ENCODE peak calls at places on chromosomes 2 and 18, in four cellular contexts. L is H1, T is K562, G is GM12878. O is an unnamed sample.

GRCh38 chr2:42115588-42115987 is 53.6 kb upstream of the EML4 start:
- DNase-seq in L (no peak), T (no peak), G (no peak), O (no peak)

GRCh38 chr2:217248312-217248935 is 388.6 kb upstream of the TNP1 start:
- DNase-seq in L (peak), T (peak), G (peak), O (no peak)

GRCh38 chr2:198173242-198173641 is 368.8 kb downstream of the PLCL1 start:
- DNase-seq in L (no peak), T (no peak), G (no peak), O (no peak)

GRCh38 chr2:197286805-197287595 is 23.6 kb downstream of the ANKRD44 start:
- DNase-seq in L (no peak), T (no peak), G (no peak), O (no peak)

GRCh38 chr18:79609021-79609461 is 70.6 kb upstream of the CTDP1 start:
- DNase-seq in L (peak), T (no peak), G (no peak), O (no peak)

GRCh38 chr2:59307196-59307595 is 1066.1 kb upstream of the FANCL start:
- DNase-seq in L (no peak), T (no peak), G (no peak), O (no peak)

GRCh38 chr2:236121546-236121945 is 46.6 kb downstream of the GBX2 start:
- DNase-seq in L (no peak), T (no peak), G (no peak), O (no peak)

GRCh38 chr18:42784612-42785011 is 330.9 kb downstream of the RIT2 start:
- DNase-seq in L (no peak), T (no peak), G (no peak), O (no peak)

GRCh38 chr2:123359636-123360035 is 665.5 kb upstream of the CNTNAP5 start:
- DNase-seq in L (no peak), T (no peak), G (no peak), O (no peak)

GRCh38 chr18:79555885-79556284 is 123.7 kb upstream of the CTDP1 start:
- DNase-seq in L (no peak), T (no peak), G (no peak), O (no peak)

GRCh38 chr2:175931751-175932295 is 70.2 kb downstream of the LNPK start:
- DNase-seq in L (no peak), T (no peak), G (no peak), O (no peak)

GRCh38 chr2:75047189-75047812 is 88.9 kb downstream of the POLE4 start:
- DNase-seq in L (no peak), T (no peak), G (no peak), O (no peak)

GRCh38 chr2:72898263-72898906 is 11.2 kb downstream of the SPR start:
- DNase-seq in L (no peak), T (no peak), G (no peak), O (no peak)

GRCh38 chr18:79855147-79855910 is 57.6 kb downstream of the KCNG2 start:
- DNase-seq in L (peak), T (no peak), G (peak), O (no peak)

GRCh38 chr2:130878316-130878715 is 41.6 kb downstream of the ARHGEF4 start:
- DNase-seq in L (no peak), T (no peak), G (no peak), O (no peak)

GRCh38 chr2:95278051-95278471 is 3.8 kb downstream of the PROM2 start:
- DNase-seq in L (no peak), T (peak), G (no peak), O (peak)

GRCh38 chr2:160076935-160077334 is 14.5 kb upstream of the PLA2R1 start:
- DNase-seq in L (no peak), T (no peak), G (no peak), O (no peak)

GRCh38 chr2:143458258-143458954 is 329.2 kb downstream of the ARHGAP15 start:
- DNase-seq in L (no peak), T (peak), G (no peak), O (no peak)

GRCh38 chr2:96146151-96146880 is 1.1 kb upstream of the DUSP2 start:
- DNase-seq in L (no peak), T (peak), G (peak), O (no peak)

GRCh38 chr2:120315367-120316033 is 30.4 kb upstream of the INHBB start:
- DNase-seq in L (no peak), T (no peak), G (no peak), O (no peak)

GRCh38 chr18:46856975-46857374 is 60.3 kb downstream of the PIAS2 start:
- DNase-seq in L (no peak), T (no peak), G (no peak), O (peak)

GRCh38 chr2:101501443-101501842 is 26.5 kb upstream of the RFX8 start:
- DNase-seq in L (no peak), T (no peak), G (no peak), O (no peak)

GRCh38 chr2:126655500-126656310 is at the start of gene GYPC:
- DNase-seq in L (peak), T (peak), G (no peak), O (no peak)

GRCh38 chr2:186349508-186349907 is 136.6 kb upstream of the ZC3H15 start:
- DNase-seq in L (no peak), T (no peak), G (no peak), O (peak)

GRCh38 chr2:15159751-15160177 is 401.4 kb downstream of the NBAS start:
- DNase-seq in L (no peak), T (peak), G (no peak), O (peak)

GRCh38 chr18:28529644-28530043 is 352.7 kb upstream of the CDH2 start:
- DNase-seq in L (no peak), T (no peak), G (no peak), O (no peak)

GRCh38 chr2:205424326-205424725 is 258.0 kb upstream of the NRP2 start:
- DNase-seq in L (no peak), T (no peak), G (no peak), O (no peak)

GRCh38 chr2:94769733-94770132 is 101.5 kb upstream of the TEKT4 start:
- DNase-seq in L (no peak), T (no peak), G (no peak), O (no peak)

GRCh38 chr18:57998461-57998860 is 45.6 kb upstream of the NEDD4L start:
- DNase-seq in L (no peak), T (no peak), G (no peak), O (no peak)

GRCh38 chr2:27492557-27492956 is 2.4 kb downstream of the FNDC4 start:
- DNase-seq in L (no peak), T (no peak), G (no peak), O (no peak)

GRCh38 chr2:190169221-190170072 is 106.9 kb upstream of the MSTN start:
- DNase-seq in L (no peak), T (no peak), G (no peak), O (no peak)

GRCh38 chr2:145186303-145186702 is 666.4 kb upstream of the ZEB2 start:
- DNase-seq in L (peak), T (peak), G (no peak), O (no peak)

GRCh38 chr18:67302043-67302442 is 214.5 kb downstream of the DSEL start:
- DNase-seq in L (no peak), T (no peak), G (no peak), O (no peak)

GRCh38 chr2:16328521-16329190 is 337.0 kb downstream of the CYRIA start:
- DNase-seq in L (no peak), T (no peak), G (no peak), O (no peak)

GRCh38 chr2:16331761-16332160 is 333.9 kb downstream of the CYRIA start:
- DNase-seq in L (no peak), T (no peak), G (no peak), O (no peak)

GRCh38 chr2:16330012-16330411 is 335.6 kb downstream of the CYRIA start:
- DNase-seq in L (no peak), T (no peak), G (no peak), O (no peak)

GRCh38 chr2:16329421-16329820 is 336.2 kb downstream of the CYRIA start:
- DNase-seq in L (no peak), T (no peak), G (no peak), O (no peak)

GRCh38 chr2:16330571-16331351 is 334.9 kb downstream of the CYRIA start:
- DNase-seq in L (peak), T (no peak), G (no peak), O (no peak)
- TF ChIP-seq CEBPB in L (no peak), T (no peak), G (no peak), O (no peak)

GRCh38 chr18:3759099-3759498 is 309.1 kb downstream of the TGIF1 start:
- DNase-seq in L (no peak), T (no peak), G (no peak), O (no peak)

GRCh38 chr18:3753116-3753515 is 303.1 kb downstream of the TGIF1 start:
- DNase-seq in L (no peak), T (no peak), G (no peak), O (no peak)

GRCh38 chr18:3757361-3757760 is 307.4 kb downstream of the TGIF1 start:
- DNase-seq in L (no peak), T (no peak), G (no peak), O (no peak)

GRCh38 chr18:3761266-3761665 is 311.3 kb downstream of the TGIF1 start:
- DNase-seq in L (no peak), T (no peak), G (no peak), O (no peak)

DNA sequence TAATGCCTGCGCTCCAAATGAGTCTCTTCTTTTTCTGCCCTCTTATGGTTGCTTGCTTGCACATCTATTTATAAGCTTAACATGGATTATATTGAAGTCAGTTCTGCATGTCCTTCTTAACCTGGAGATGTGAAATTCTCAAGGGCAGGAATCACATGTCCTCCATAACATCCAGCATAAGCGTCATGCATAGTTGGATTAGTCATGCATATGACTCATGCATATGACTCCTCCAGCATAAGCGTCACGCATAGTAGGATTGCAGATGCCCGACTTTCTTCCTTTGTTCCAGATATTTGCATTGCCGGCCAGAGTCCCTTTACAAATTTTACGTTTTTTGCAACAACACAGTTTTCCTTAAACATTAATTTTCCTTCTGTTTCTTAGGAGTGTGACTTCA is 308.6 kb downstream of the TGIF1 start:
- DNase-seq in L (no peak), T (peak), G (no peak), O (peak)
- TF ChIP-seq SRF in L (no peak), T (no peak), G (no peak), O (no peak)

DNA sequence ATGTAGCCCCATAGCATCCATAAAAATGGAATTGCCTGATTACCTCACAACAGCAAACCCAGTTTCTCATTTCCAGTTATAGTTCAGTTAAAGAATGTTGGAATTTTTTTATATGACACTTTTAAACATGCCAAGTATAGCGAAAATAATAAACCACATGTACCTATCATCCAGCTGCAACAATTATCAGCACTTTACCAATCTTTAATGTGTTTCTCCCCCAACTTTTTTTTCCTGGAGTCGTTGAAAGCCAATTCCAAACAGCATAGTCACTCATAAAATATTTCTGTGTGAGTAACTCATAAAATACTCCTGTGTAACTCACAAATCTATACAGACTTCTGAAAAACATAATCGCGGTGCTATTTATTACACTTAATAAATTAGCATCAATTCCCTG is 38.1 kb downstream of the SMAD4 start:
- DNase-seq in L (no peak), T (no peak), G (no peak), O (no peak)
- TF ChIP-seq CEBPB in L (no peak), T (no peak), G (no peak), O (no peak)

DNA sequence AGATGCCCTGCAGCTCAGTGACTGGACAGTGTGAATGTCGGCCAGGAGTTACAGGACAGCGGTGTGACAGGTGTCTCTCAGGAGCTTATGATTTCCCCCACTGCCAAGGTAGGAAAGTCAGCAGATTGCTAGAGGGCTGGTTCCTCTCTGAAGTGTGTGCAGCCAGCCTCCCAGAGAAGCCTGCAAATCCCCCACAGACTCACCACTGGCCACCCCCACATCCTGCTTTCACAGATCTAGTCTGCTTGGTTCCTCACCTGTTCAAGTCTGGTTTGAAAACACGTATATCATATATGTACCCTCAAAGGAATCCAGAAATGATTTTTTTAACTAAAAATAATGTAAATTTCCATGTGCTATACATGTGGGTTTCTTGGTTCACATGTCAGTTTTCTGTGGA is 121.1 kb downstream of the LAMA3 start:
- DNase-seq in L (no peak), T (no peak), G (no peak), O (no peak)
- TF ChIP-seq SRF in L (no peak), T (no peak), G (no peak), O (no peak)

GRCh38 chr2:148549001-148549400 is 95.5 kb upstream of the EPC2 start:
- DNase-seq in L (no peak), T (no peak), G (no peak), O (no peak)

GRCh38 chr2:148553332-148553887 is 91.1 kb upstream of the EPC2 start:
- DNase-seq in L (no peak), T (no peak), G (no peak), O (no peak)

GRCh38 chr2:148555622-148556294 is 88.8 kb upstream of the EPC2 start:
- DNase-seq in L (no peak), T (no peak), G (no peak), O (no peak)

GRCh38 chr2:148554459-148555247 is 89.9 kb upstream of the EPC2 start:
- DNase-seq in L (no peak), T (no peak), G (no peak), O (no peak)

DNA sequence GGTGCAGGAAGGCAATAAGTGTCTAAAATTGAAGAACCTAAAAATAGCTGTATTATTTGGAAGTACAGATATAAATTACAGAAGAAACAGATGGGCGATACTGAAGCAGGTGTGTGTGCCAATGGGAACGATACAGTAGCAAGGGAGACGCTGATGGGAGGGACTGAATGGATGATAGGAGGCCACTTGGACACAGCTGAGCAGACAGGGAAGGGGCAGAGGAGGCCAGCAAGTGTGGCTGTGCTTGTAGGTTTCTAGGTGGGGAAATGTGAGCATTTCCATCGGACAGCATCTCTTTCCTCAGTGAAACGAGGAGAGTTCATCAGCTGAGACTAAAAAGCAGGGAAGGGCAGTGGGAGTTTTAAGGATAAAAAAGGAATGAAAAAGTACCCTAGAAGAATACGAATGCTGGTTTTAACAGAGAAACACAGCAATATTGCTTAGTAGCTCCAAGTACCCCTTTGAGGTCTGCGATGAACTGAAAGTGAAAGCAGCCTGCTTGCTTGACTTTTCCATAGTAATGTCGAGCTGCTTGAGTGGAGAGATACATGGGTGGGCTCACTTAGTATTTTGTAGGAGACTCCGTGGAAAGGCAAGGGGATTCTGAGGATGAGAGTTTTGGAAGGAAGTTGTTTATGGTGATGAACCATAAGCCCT is 91.7 kb upstream of the EPC2 start:
- DNase-seq in L (no peak), T (no peak), G (no peak), O (no peak)
- TF ChIP-seq CEBPB in L (no peak), T (no peak), G (no peak), O (no peak)

DNA sequence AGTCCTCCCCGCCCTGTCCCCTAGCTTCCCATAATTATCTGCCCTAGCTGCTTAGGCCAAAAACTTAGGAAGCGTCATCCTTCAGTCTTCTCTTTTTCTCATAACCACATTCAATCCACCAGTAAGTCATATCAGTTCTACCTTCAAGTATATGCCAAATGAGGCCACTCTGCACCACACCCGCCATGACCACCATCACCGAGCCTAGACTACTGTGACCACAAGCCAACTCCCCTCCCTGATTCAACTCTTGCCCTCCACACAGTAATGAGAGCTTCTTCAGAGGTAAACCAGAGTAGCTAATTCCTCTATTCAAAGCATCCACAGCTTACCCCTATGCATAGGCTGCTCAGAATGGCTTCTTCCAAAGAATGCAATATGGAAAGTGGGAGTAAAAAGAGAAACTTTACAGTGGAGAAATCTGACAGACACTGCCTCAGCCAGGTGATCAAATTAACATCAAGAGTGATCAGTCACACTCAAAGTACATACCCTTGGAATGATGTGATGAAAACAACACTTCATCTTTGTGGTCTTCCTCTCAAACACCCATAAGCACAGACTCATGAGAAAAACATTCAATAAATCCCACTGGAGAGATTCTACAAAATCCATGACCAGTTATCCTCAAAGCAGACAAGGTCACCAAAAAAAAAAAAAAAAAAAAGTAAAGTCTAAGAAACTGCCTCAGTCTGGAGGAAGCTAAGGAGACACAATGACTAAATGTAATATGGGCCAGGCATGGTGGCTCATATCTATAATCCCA is 17.7 kb downstream of the MBOAT2 start:
- DNase-seq in L (no peak), T (peak), G (no peak), O (no peak)
- TF ChIP-seq SRF in L (no peak), T (no peak), G (no peak), O (no peak)

GRCh38 chr2:105644174-105644980 is 100.3 kb upstream of the NCK2 start:
- DNase-seq in L (no peak), T (no peak), G (no peak), O (no peak)
- TF ChIP-seq CEBPB in L (no peak), T (no peak), G (no peak), O (no peak)

O was measured in HCT116.